ENCODE peak calls at places on chromosomes 11 and 22, in five cellular contexts. O is K562, J is HepG2, Y is A549, K is endothelial cell of umbilical vein. F is an unnamed sample.

GRCh38 chr11:68327586-68328370 is 15.4 kb downstream of the LRP5 start:
- DNase-seq in O (no peak), J (no peak), K (no peak), Y (no peak), F (no peak)

GRCh38 chr11:10927533-10927932 is 69.7 kb upstream of the ZBED5 start:
- DNase-seq in O (no peak), J (no peak), K (no peak), Y (no peak), F (no peak)

GRCh38 chr22:31630331-31631329 is 31.4 kb downstream of the PISD start:
- DNase-seq in Y (peak), J (peak), K (peak), O (peak), F (peak)

GRCh38 chr11:124791626-124792341 is 8.4 kb downstream of the MSANTD2 start:
- DNase-seq in K (no peak), Y (no peak), O (no peak), J (no peak), F (peak)

GRCh38 chr11:86949995-86950993 is 4.9 kb downstream of the FZD4 start:
- DNase-seq in J (no peak), Y (no peak), K (peak), O (no peak), F (no peak)

GRCh38 chr11:116052603-116053537 is 548.7 kb upstream of the CADM1 start:
- DNase-seq in J (no peak), K (no peak), O (no peak), Y (no peak), F (no peak)

GRCh38 chr11:2747236-2748015 is 47.6 kb upstream of the KCNQ1OT1 start:
- DNase-seq in O (peak), Y (no peak), J (no peak), K (no peak), F (no peak)

GRCh38 chr11:111629499-111629898 is 27.2 kb downstream of the SIK2 start:
- DNase-seq in J (no peak), Y (no peak), O (no peak), K (no peak), F (no peak)

GRCh38 chr22:40289991-40290459 is 56.3 kb upstream of the ADSL start:
- DNase-seq in J (no peak), Y (no peak), K (no peak), O (no peak), F (no peak)

GRCh38 chr11:70270877-70271634 is 566 bp downstream of the PPFIA1 start:
- DNase-seq in K (peak), O (peak), Y (no peak), J (peak), F (peak)

GRCh38 chr11:63608353-63609345 is 5.6 kb downstream of the PLAAT3 start:
- DNase-seq in O (no peak), K (no peak), J (no peak), Y (no peak), F (no peak)

GRCh38 chr11:64090811-64091516 is 55.2 kb downstream of the FLRT1 start:
- DNase-seq in O (no peak), Y (peak), J (no peak), K (no peak), F (peak)

GRCh38 chr11:125956371-125956770 is 10.5 kb downstream of the VSIG10L2 start:
- DNase-seq in K (no peak), J (no peak), O (no peak), Y (no peak), F (no peak)

GRCh38 chr11:109838034-109838433 is 255.2 kb upstream of the ZC3H12C start:
- DNase-seq in Y (no peak), K (no peak), J (no peak), O (no peak), F (no peak)

GRCh38 chr11:111639226-111639925 is 37.1 kb downstream of the SIK2 start:
- DNase-seq in K (no peak), J (no peak), O (no peak), Y (no peak), F (no peak)

GRCh38 chr11:19559746-19560145 is 152.9 kb upstream of the NAV2 start:
- DNase-seq in K (no peak), O (no peak), Y (no peak), J (no peak), F (no peak)

GRCh38 chr22:31537019-31537535 is 40.7 kb downstream of the SFI1 start:
- DNase-seq in J (no peak), O (peak), Y (no peak), K (peak), F (no peak)

GRCh38 chr11:120707098-120707497 is 195.6 kb downstream of the GRIK4 start:
- DNase-seq in K (no peak), O (no peak), Y (no peak), J (no peak), F (no peak)

GRCh38 chr11:57248780-57249383 is 11.8 kb upstream of the APLNR start:
- DNase-seq in J (peak), Y (peak), K (peak), O (peak), F (peak)

GRCh38 chr22:44578115-44578457 is 80.1 kb upstream of the RTL6 start:
- DNase-seq in Y (no peak), O (no peak), J (no peak), K (no peak), F (no peak)

GRCh38 chr11:34508514-34508913 is 5.1 kb downstream of the ELF5 start:
- DNase-seq in J (no peak), K (no peak), O (no peak), Y (no peak), F (no peak)

GRCh38 chr22:32487021-32487420 is 12.4 kb downstream of the FBXO7 start:
- DNase-seq in J (no peak), Y (no peak), O (no peak), K (no peak), F (no peak)

DNA sequence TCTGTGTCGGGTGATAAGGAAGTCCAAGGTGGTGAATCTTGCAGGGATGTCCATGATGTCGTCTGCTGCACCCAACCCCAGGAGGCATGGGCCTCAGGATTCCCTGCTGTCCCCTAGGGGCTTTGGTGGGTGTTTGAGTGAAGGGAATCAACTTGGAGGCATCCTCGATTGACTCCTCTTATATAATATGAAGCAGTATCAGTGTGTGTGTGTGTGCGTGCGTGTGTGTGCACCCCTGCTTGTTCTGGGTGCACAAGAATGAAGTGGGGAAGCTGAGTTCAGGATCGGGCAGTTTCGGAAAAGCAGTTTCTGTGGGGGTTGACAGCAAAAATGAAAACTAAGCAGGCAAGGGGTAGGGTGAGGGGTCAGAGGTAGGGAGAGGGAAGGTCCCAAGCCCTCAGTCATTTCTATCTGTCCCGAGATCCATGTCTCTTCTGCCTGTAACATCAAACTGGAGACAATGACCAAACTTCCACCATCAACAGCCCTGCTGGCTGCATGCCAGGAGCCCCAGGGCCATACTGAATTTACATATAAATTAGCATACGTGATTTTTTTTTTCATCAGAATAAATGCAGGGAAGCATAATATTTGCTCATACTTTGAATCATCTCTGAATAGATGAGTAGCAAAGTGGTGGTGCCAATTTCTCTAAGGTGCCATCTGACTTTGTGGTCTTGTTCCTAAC is 2.0 kb downstream of the NTM start:
- DNase-seq in O (no peak), K (no peak), J (no peak), Y (no peak), F (no peak)
- TF ChIP-seq MYC in O (no peak), K (no peak), J (no peak), Y (no peak), F (no peak)

GRCh38 chr11:101912823-101913284 is 2.0 kb upstream of the CEP126 start:
- DNase-seq in Y (peak), J (peak), K (peak), O (no peak), F (no peak)

GRCh38 chr11:101907826-101908225 is 7.0 kb upstream of the CEP126 start:
- DNase-seq in Y (no peak), K (no peak), J (no peak), O (no peak), F (no peak)

GRCh38 chr11:101914349-101914736 is 467 bp upstream of the CEP126 start:
- DNase-seq in O (no peak), K (no peak), J (no peak), Y (no peak), F (no peak)

GRCh38 chr11:101913631-101914030 is 1.2 kb upstream of the CEP126 start:
- DNase-seq in O (no peak), J (no peak), Y (no peak), K (no peak), F (no peak)

DNA sequence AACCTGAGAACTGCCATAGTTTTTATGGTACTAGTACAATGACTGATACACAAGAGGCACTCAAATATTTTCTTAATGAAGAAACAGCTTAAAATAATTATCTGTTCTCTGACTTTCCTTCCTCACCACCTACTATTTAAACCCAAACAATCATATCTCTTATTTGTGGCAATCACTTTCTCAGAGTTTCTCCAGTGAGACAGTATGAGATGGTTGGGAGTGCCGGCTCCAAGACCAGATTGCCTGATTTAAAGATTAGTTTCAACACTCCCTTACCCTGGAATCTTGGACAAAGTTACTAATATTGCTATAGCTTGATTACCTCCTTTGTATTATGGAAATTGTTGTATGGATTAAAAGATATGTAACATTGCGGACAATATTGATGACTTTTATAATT is 5.7 kb upstream of the CEP126 start:
- DNase-seq in O (no peak), Y (no peak), J (no peak), K (no peak), F (no peak)
- H3K4me3 ChIP-seq in O (no peak), Y (no peak), J (no peak), K (no peak), F (no peak)

DNA sequence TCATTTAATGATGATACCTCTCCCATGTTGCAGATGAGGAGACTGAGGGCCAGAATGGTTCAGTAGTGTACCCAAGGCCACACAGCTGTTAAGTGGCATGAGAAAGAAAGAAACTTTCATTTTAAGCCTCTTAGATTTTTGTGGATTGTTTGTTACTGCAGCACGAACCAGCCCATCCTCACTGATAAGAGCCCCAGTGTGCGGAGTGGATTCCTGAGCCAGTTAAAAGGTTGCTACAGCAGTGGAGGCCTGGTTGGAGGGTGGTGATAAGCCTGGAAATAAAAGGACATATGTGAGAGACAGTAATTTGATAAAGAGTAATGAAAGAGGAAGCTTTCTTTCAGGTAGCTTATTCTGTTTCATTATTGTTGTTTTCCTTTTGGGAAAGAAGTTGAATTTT is 89.0 kb downstream of the ATXN10 start:
- DNase-seq in K (no peak), O (peak), J (no peak), Y (no peak), F (no peak)
- TF ChIP-seq MYC in K (no peak), O (no peak), J (no peak), Y (no peak), F (no peak)

DNA sequence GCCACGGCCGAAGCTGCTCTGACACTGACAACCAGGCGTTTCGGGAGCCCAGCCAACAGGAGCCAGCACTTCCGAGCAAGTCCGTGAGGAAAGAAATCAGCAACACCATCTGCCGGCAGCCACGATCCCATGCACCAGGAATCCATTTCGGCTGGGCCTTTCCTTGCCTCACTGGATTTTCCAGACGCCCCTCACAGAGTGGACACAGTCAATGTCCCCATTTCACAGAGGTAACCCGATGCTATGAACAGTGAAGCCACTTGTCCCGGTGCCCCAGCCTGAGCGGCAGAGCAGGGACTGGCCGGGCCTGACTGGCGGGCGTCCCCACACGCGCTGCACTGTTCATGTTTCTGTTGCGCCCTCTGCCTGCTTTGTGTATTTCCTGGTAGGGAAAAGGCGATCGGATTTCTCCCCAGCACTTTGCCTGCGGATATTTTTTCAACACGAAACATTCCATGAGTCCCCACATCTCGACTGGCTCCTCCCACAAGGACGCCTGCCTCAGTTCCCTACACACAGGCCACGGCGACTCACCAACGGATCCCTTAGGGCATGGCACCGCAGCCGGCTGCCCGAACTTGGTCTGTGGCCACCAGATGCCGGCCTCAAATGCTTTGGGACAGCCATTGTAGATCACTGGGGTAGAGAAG is 55.3 kb downstream of the TRMU start:
- DNase-seq in O (peak), Y (no peak), K (peak), J (peak), F (no peak)
- H3K4me3 ChIP-seq in O (peak), Y (no peak), K (no peak), J (peak), F (no peak)

GRCh38 chr11:78312712-78313111 is 104.9 kb downstream of the GAB2 start:
- DNase-seq in Y (no peak), J (no peak), O (no peak), K (no peak), F (no peak)

GRCh38 chr11:78315724-78316123 is 101.9 kb downstream of the GAB2 start:
- DNase-seq in Y (no peak), K (no peak), O (no peak), J (no peak), F (no peak)

GRCh38 chr11:78313181-78313788 is 104.3 kb downstream of the GAB2 start:
- DNase-seq in J (peak), O (no peak), K (peak), Y (peak), F (no peak)

GRCh38 chr11:78314753-78315152 is 102.9 kb downstream of the GAB2 start:
- DNase-seq in J (no peak), O (no peak), Y (no peak), K (no peak), F (no peak)

GRCh38 chr11:78313898-78314297 is 103.7 kb downstream of the GAB2 start:
- DNase-seq in Y (no peak), K (no peak), J (no peak), O (no peak), F (peak)
- TF ChIP-seq MYC in Y (no peak), K (no peak), J (no peak), O (no peak), F (no peak)

DNA sequence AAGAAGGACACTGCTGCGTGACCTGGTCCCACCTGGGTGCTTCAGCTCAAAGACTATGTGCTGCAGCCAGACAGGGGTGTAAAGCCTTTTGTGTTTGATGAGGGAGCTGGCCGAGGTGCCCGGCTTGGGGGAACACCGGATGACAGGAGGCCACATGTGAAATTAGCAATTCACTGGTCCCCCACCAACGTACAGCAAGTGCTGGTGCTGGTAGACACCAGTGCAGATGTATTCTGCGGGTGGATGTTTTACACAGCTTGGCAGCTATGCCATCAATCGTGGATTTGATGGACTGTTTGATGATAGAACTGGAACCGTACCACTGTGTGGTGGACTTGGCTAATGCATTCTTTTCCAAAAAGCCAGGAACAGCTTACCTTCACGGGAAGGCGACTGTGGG is 47.9 kb upstream of the LIPT2 start:
- DNase-seq in O (no peak), Y (no peak), K (no peak), J (no peak), F (no peak)
- H3K4me3 ChIP-seq in O (no peak), Y (no peak), K (no peak), J (no peak), F (no peak)

F was measured in NB4.